ENCODE peak calls at places on chromosomes 11 and 22, in five cellular contexts. Y, N, S, O and F are unnamed samples.

GRCh38 chr11:32391965-32392553 is 43.3 kb downstream of the WT1 start:
- DNase-seq in O (peak), Y (no peak), S (no peak), N (no peak), F (no peak)

GRCh38 chr11:131064373-131064991 is 148.2 kb upstream of the SNX19 start:
- DNase-seq in O (peak), Y (peak), N (peak), S (no peak), F (no peak)

GRCh38 chr11:28826807-28827206 is 718.6 kb downstream of the METTL15 start:
- DNase-seq in O (no peak), S (no peak), N (no peak), Y (no peak), F (no peak)

GRCh38 chr11:67647471-67647870 is 3.1 kb downstream of the ACY3 start:
- DNase-seq in Y (no peak), S (no peak), N (no peak), O (no peak), F (no peak)

GRCh38 chr11:70087446-70088167 is 9.5 kb downstream of the ANO1 start:
- DNase-seq in S (no peak), N (no peak), O (no peak), Y (no peak), F (no peak)

GRCh38 chr11:32448232-32448631 is 12.9 kb upstream of the WT1 start:
- DNase-seq in Y (no peak), N (peak), O (peak), S (no peak), F (no peak)

GRCh38 chr11:121437018-121437685 is 15.0 kb upstream of the SORL1 start:
- DNase-seq in O (no peak), N (no peak), Y (no peak), S (no peak), F (peak)

GRCh38 chr22:27150530-27150909 is 493.1 kb downstream of the MIAT start:
- DNase-seq in S (no peak), O (no peak), N (no peak), Y (no peak), F (no peak)

GRCh38 chr11:112810951-112811350 is 150.3 kb upstream of the NCAM1 start:
- DNase-seq in O (no peak), Y (no peak), S (no peak), N (no peak), F (no peak)

GRCh38 chr22:46737976-46738641 is at the start of gene CERK:
- DNase-seq in S (no peak), Y (peak), N (peak), O (peak), F (no peak)

GRCh38 chr11:14308114-14308896 is 50.7 kb downstream of the RRAS2 start:
- DNase-seq in O (peak), S (no peak), N (peak), Y (no peak), F (peak)